ENCODE peak calls at places on chromosomes 13 and 19, in eight cellular contexts. R is activated CD8-positive, alpha-beta T cell treated with anti-CD3 and anti-CD28 coated beads for 36 hours; C is lower lobe of right lung; G is pancreas; Y is heart left ventricle; I is heart right ventricle; W is left cardiac atrium; U is IMR-90. A is an unnamed sample.

GRCh38 chr19:32358311-32358710 is 12.9 kb downstream of the ZNF507 start:
- ATAC-seq in W (no peak), U (no peak), Y (no peak), R (no peak), C (no peak), I (no peak), G (no peak), A (no peak)

GRCh38 chr13:73261739-73262216 is 203.0 kb downstream of the KLF5 start:
- ATAC-seq in I (no peak), C (no peak), G (peak), U (no peak), W (no peak), R (no peak), Y (no peak), A (no peak)

GRCh38 chr19:53580871-53581835 is 43.2 kb downstream of the ZNF331 start:
- ATAC-seq in W (peak), C (peak), I (peak), U (no peak), Y (no peak), G (no peak), R (no peak), A (no peak)

GRCh38 chr19:35336166-35336955 is 7.4 kb downstream of the CD22 start:
- ATAC-seq in I (no peak), R (no peak), G (no peak), C (no peak), W (no peak), Y (no peak), U (no peak), A (no peak)

GRCh38 chr13:101915755-101916107 is 463.3 kb downstream of the ITGBL1 start:
- ATAC-seq in I (no peak), G (peak), W (peak), U (no peak), Y (peak), R (no peak), C (peak), A (peak)

GRCh38 chr19:45304141-45304926 is 18.3 kb downstream of the CKM start:
- ATAC-seq in C (no peak), R (no peak), I (no peak), Y (no peak), U (peak), G (no peak), W (peak), A (no peak)

GRCh38 chr19:2670217-2670616 is 32.3 kb downstream of the GNG7 start:
- ATAC-seq in Y (peak), C (no peak), R (no peak), W (no peak), G (no peak), I (no peak), U (no peak), A (no peak)

GRCh38 chr19:5354403-5354802 is 13.8 kb upstream of the PTPRS start:
- ATAC-seq in G (no peak), Y (no peak), W (no peak), C (no peak), I (no peak), U (no peak), R (peak), A (no peak)

GRCh38 chr13:102003848-102004570 is 397.8 kb downstream of the FGF14 start:
- ATAC-seq in I (no peak), Y (no peak), C (no peak), U (no peak), R (no peak), G (no peak), W (peak), A (no peak)

GRCh38 chr19:13033819-13034611 is 38.7 kb downstream of the NFIX start:
- ATAC-seq in R (peak), I (peak), C (peak), W (peak), G (peak), Y (peak), U (peak), A (peak)

GRCh38 chr13:45258339-45258685 is 57.5 kb upstream of the KCTD4 start:
- ATAC-seq in G (no peak), Y (no peak), R (no peak), U (no peak), I (no peak), W (peak), C (peak), A (no peak)

GRCh38 chr13:101019126-101019525 is 344.5 kb upstream of the TMTC4 start:
- ATAC-seq in C (peak), G (no peak), R (no peak), I (no peak), U (no peak), W (no peak), Y (no peak), A (no peak)

GRCh38 chr13:33284916-33285315 is 639 bp downstream of the STARD13 start:
- ATAC-seq in I (peak), R (no peak), Y (peak), G (peak), C (peak), U (no peak), W (peak), A (peak)

GRCh38 chr19:1098177-1099051 is 3.2 kb upstream of the POLR2E start:
- ATAC-seq in Y (no peak), R (no peak), C (peak), G (no peak), I (no peak), W (no peak), U (no peak), A (no peak)

GRCh38 chr13:49356224-49356623 is 87.6 kb downstream of the CAB39L start:
- ATAC-seq in I (peak), Y (peak), C (peak), R (no peak), W (peak), U (peak), G (peak), A (peak)

GRCh38 chr19:6048348-6048747 is 62.0 kb downstream of the RFX2 start:
- ATAC-seq in R (no peak), U (no peak), W (peak), I (no peak), G (peak), Y (no peak), C (peak), A (no peak)

GRCh38 chr13:34065915-34066314 is 248.0 kb downstream of the RFC3 start:
- ATAC-seq in Y (no peak), C (peak), W (no peak), G (no peak), U (no peak), I (no peak), R (no peak), A (no peak)

GRCh38 chr19:16470911-16471811 is 609 bp downstream of the EPS15L1 start:
- ATAC-seq in U (peak), W (peak), I (no peak), R (peak), Y (no peak), G (peak), C (peak), A (peak)

GRCh38 chr13:53784331-53784730 is 755.7 kb downstream of the OLFM4 start:
- ATAC-seq in C (no peak), W (no peak), G (no peak), I (no peak), Y (no peak), U (no peak), R (no peak), A (no peak)

GRCh38 chr19:18733196-18733647 is 49.7 kb downstream of the CRTC1 start:
- ATAC-seq in R (no peak), C (no peak), W (peak), G (no peak), I (peak), Y (peak), U (peak), A (peak)

GRCh38 chr13:36998624-36999041 is 507 bp downstream of the ALG5 start:
- ATAC-seq in G (no peak), W (peak), I (no peak), U (peak), Y (no peak), C (peak), R (no peak), A (no peak)

GRCh38 chr19:6802336-6803035 is 30.0 kb downstream of the VAV1 start:
- ATAC-seq in U (no peak), I (peak), R (peak), W (peak), Y (peak), G (peak), C (peak), A (peak)

GRCh38 chr19:6820237-6820636 is 47.7 kb downstream of the VAV1 start:
- ATAC-seq in W (no peak), I (no peak), G (no peak), R (no peak), C (no peak), U (no peak), Y (no peak), A (no peak)

A was measured in gastroesophageal sphincter.